ENCODE peak calls at places on chromosomes 3 and 15, in ten cellular contexts. F is dermis microvascular lymphatic vessel endothelial cell; I is kidney glomerular epithelial cell; Z is left kidney; T is AG20443; U is activated T-helper 1 cell treated with anti-CD3 and anti-CD28 coated beads, Interleukin-12 subunit alpha, Interleukin-12 subunit beta, Interleukin-2, Interleukin-4 antibody, amounts not matched to agents 30 ng/mL and 10 ng/mL and 1 ng/mL, durations not matched to agents 14 hours and 24 hours and 36 hours; C is activated effector memory CD4-positive, alpha-beta T cell treated with anti-CD3 and anti-CD28 coated beads, Interleukin-2, amount 50 U/mL, for 16 hours; P is left colon; L is HFFc6; B is pulmonary artery endothelial cell. M is an unnamed sample.

GRCh38 chr3:107117922-107118576 is 259.2 kb upstream of the CCDC54 start:
- DNase-seq in T (peak), F (peak), I (peak), L (peak), P (no peak), U (no peak), B (peak), Z (peak), C (no peak), M (no peak)

GRCh38 chr3:178072391-178072790 is 463.8 kb upstream of the KCNMB2 start:
- DNase-seq in L (no peak), U (no peak), B (no peak), F (no peak), Z (peak), P (no peak), T (no peak), C (no peak), I (no peak), M (no peak)

GRCh38 chr3:144756704-144757440 is 785.2 kb downstream of the DIPK2A start:
- DNase-seq in U (no peak), B (no peak), L (no peak), Z (no peak), T (no peak), F (no peak), P (no peak), I (no peak), C (no peak), M (no peak)

GRCh38 chr3:52998781-52999509 is 46.9 kb downstream of the SFMBT1 start:
- DNase-seq in P (peak), L (no peak), U (no peak), C (no peak), F (no peak), Z (no peak), I (no peak), T (no peak), B (no peak), M (no peak)

GRCh38 chr3:188574885-188575284 is 420.9 kb downstream of the LPP start:
- DNase-seq in P (no peak), L (no peak), Z (peak), B (no peak), C (no peak), F (no peak), U (no peak), I (no peak), T (no peak), M (no peak)

GRCh38 chr3:42198709-42199108 is 67.3 kb downstream of the CCK start:
- DNase-seq in B (no peak), I (no peak), U (no peak), Z (no peak), L (no peak), C (peak), T (no peak), F (no peak), P (no peak), M (no peak)

GRCh38 chr15:37594431-37594830 is 340.0 kb upstream of the TMCO5A start:
- DNase-seq in Z (no peak), B (no peak), F (no peak), C (no peak), I (no peak), U (no peak), L (no peak), T (no peak), P (no peak), M (no peak)

GRCh38 chr3:25532763-25533162 is 104.7 kb downstream of the RARB start:
- DNase-seq in Z (no peak), F (no peak), U (no peak), P (no peak), T (no peak), I (no peak), C (no peak), L (peak), B (no peak), M (no peak)

GRCh38 chr3:151290673-151291072 is 12.3 kb upstream of the P2RY14 start:
- DNase-seq in I (peak), C (no peak), Z (no peak), F (no peak), P (no peak), U (no peak), L (peak), T (peak), B (no peak), M (no peak)

GRCh38 chr15:63348392-63348791 is 33.3 kb downstream of the CA12 start:
- DNase-seq in B (peak), U (no peak), I (peak), L (peak), Z (no peak), C (no peak), P (peak), F (peak), T (peak), M (peak)

GRCh38 chr15:85993116-85993515 is 86.6 kb upstream of the AGBL1 start:
- DNase-seq in I (no peak), T (no peak), C (no peak), Z (no peak), U (no peak), L (no peak), B (no peak), F (no peak), P (no peak), M (no peak)

GRCh38 chr15:45133561-45133920 is 3.7 kb downstream of the DUOX1 start:
- DNase-seq in U (no peak), F (no peak), I (no peak), P (no peak), T (no peak), Z (peak), L (no peak), C (no peak), B (no peak), M (no peak)

GRCh38 chr3:65894679-65895078 is 144.0 kb downstream of the MAGI1 start:
- DNase-seq in C (no peak), P (no peak), L (peak), B (no peak), Z (no peak), U (no peak), I (no peak), T (peak), F (peak), M (no peak)

GRCh38 chr15:62653122-62653521 is 389.4 kb upstream of the TPM1 start:
- DNase-seq in L (no peak), P (no peak), C (no peak), I (no peak), T (no peak), U (no peak), Z (no peak), F (no peak), B (no peak), M (no peak)

GRCh38 chr3:32500880-32501784 is 1.5 kb downstream of the CMTM6 start:
- DNase-seq in Z (no peak), P (no peak), L (no peak), C (no peak), U (no peak), F (no peak), B (no peak), T (no peak), I (no peak), M (no peak)

GRCh38 chr3:49654955-49655556 is 19.1 kb upstream of the APEH start:
- DNase-seq in C (no peak), Z (no peak), B (no peak), I (no peak), T (no peak), L (no peak), F (no peak), P (peak), U (no peak), M (peak)

GRCh38 chr3:183331518-183331917 is 78.5 kb downstream of the B3GNT5 start:
- DNase-seq in P (no peak), B (no peak), Z (no peak), L (no peak), F (no peak), T (no peak), I (no peak), U (no peak), C (no peak), M (no peak)

GRCh38 chr3:632571-633170 is 436.1 kb downstream of the CHL1 start:
- DNase-seq in F (peak), Z (peak), I (peak), L (peak), B (no peak), U (peak), C (no peak), T (no peak), P (no peak), M (peak)

GRCh38 chr3:120496278-120496975 is 45.6 kb upstream of the FSTL1 start:
- DNase-seq in P (no peak), L (peak), I (peak), U (no peak), F (no peak), Z (no peak), T (peak), C (no peak), B (peak), M (no peak)

GRCh38 chr15:62770111-62770660 is 272.4 kb upstream of the TPM1 start:
- DNase-seq in I (no peak), P (no peak), F (no peak), L (no peak), U (no peak), Z (no peak), C (no peak), B (no peak), T (no peak), M (no peak)

GRCh38 chr3:189132125-189132744 is 39.5 kb upstream of the TPRG1 start:
- DNase-seq in B (peak), U (peak), C (peak), P (peak), T (peak), L (peak), I (peak), Z (no peak), F (peak), M (peak)

GRCh38 chr3:183515968-183516851 is 39.3 kb downstream of the KLHL6 start:
- DNase-seq in C (peak), B (no peak), U (peak), I (no peak), L (no peak), F (no peak), Z (no peak), T (no peak), P (peak), M (peak)

GRCh38 chr15:66775127-66776105 is 73.4 kb downstream of the SMAD6 start:
- DNase-seq in C (peak), Z (peak), P (peak), I (peak), F (no peak), L (no peak), U (no peak), B (no peak), T (peak), M (no peak)

GRCh38 chr3:71752911-71753715 is 542 bp upstream of the GPR27 start:
- DNase-seq in C (no peak), F (no peak), Z (peak), U (no peak), L (no peak), T (no peak), B (no peak), I (no peak), P (no peak), M (no peak)

GRCh38 chr3:11362600-11362999 is 90.4 kb downstream of the ATG7 start:
- DNase-seq in L (peak), C (no peak), B (no peak), T (peak), U (no peak), F (no peak), P (no peak), I (no peak), Z (no peak), M (no peak)

GRCh38 chr15:48889925-48890324 is 12.0 kb downstream of the EID1 start:
- DNase-seq in C (no peak), F (no peak), I (no peak), P (no peak), Z (no peak), T (no peak), U (no peak), L (no peak), B (no peak), M (no peak)

GRCh38 chr15:51359981-51360380 is 18.5 kb downstream of the GLDN start:
- DNase-seq in U (no peak), F (no peak), C (no peak), P (no peak), Z (no peak), L (no peak), T (no peak), B (no peak), I (no peak), M (no peak)

M was measured in transverse colon.